ENCODE peak calls at places on chromosomes 4 and X, in six cellular contexts. P is SK-N-SH, X is H1, N is K562, K is GM12878, Q is HCT116. V is an unnamed sample.

GRCh38 chrX:44344194-44344593 is 722 bp upstream of the EFHC2 start:
- DNase-seq in P (no peak), X (no peak), N (peak; percentile 62), K (no peak), Q (no peak), V (peak; percentile 58)

GRCh38 chr4:123408471-123409084 is 12.0 kb downstream of the SPRY1 start:
- DNase-seq in P (no peak), X (no peak), N (no peak), K (no peak), Q (no peak), V (no peak)

GRCh38 chrX:28127662-28128061 is 146.4 kb upstream of the DCAF8L1 start:
- DNase-seq in P (no peak), X (no peak), N (no peak), K (no peak), Q (no peak), V (no peak)

GRCh38 chrX:45422216-45422925 is 221.7 kb upstream of the DIPK2B start:
- DNase-seq in P (no peak), X (no peak), N (no peak), K (no peak), Q (no peak), V (no peak)

GRCh38 chr4:121771869-121772268 is 6.9 kb upstream of the SMIM43 start:
- DNase-seq in P (no peak), X (no peak), N (no peak), K (no peak), Q (no peak), V (no peak)

GRCh38 chr4:183961772-183962171 is 56.7 kb downstream of the STOX2 start:
- DNase-seq in P (no peak), X (no peak), N (no peak), K (no peak), Q (no peak), V (no peak)

GRCh38 chr4:180827193-180827592 is 1416.0 kb upstream of the TENM3 start:
- DNase-seq in P (no peak), X (no peak), N (no peak), K (no peak), Q (no peak), V (peak; percentile 16)

GRCh38 chrX:150456466-150456865 is 93.3 kb downstream of the MAMLD1 start:
- DNase-seq in P (no peak), X (no peak), N (peak; percentile 36), K (no peak), Q (no peak), V (no peak)

GRCh38 chr4:166169111-166169510 is 296.1 kb downstream of the TLL1 start:
- DNase-seq in P (no peak), X (no peak), N (no peak), K (no peak), Q (peak; percentile 7), V (peak; percentile 2)

GRCh38 chr4:117137143-117137542 is 51.8 kb upstream of the TRAM1L1 start:
- DNase-seq in P (no peak), X (no peak), N (no peak), K (no peak), Q (peak; percentile 50), V (no peak)

GRCh38 chr4:45453258-45453841 is 670.5 kb downstream of the GABRG1 start:
- DNase-seq in P (peak; percentile 46), X (no peak), N (no peak), K (no peak), Q (no peak), V (peak; percentile 22)

GRCh38 chr4:139278450-139278849 is 1.6 kb downstream of the MGARP start:
- DNase-seq in P (no peak), X (no peak), N (no peak), K (no peak), Q (no peak), V (no peak)

GRCh38 chr4:164571593-164572385 is 182.1 kb upstream of the SMIM31 start:
- DNase-seq in P (no peak), X (peak; percentile 19), N (no peak), K (no peak), Q (no peak), V (no peak)

GRCh38 chr4:152357206-152357605 is 178.7 kb downstream of the FBXW7 start:
- DNase-seq in P (no peak), X (no peak), N (no peak), K (no peak), Q (no peak), V (no peak)

GRCh38 chrX:52870041-52870440 is 2.2 kb upstream of the XAGE3 start:
- DNase-seq in P (no peak), X (no peak), N (no peak), K (no peak), Q (no peak), V (no peak)

GRCh38 chr4:15414601-15415091 is 13.2 kb upstream of the C1QTNF7 start:
- DNase-seq in P (no peak), X (no peak), N (no peak), K (no peak), Q (no peak), V (no peak)

GRCh38 chr4:15936495-15936894 is 2.0 kb downstream of the FGFBP1 start:
- DNase-seq in P (no peak), X (no peak), N (no peak), K (no peak), Q (no peak), V (no peak)

GRCh38 chr4:113809313-113809712 is 47.8 kb upstream of the CAMK2D start:
- DNase-seq in P (no peak), X (no peak), N (no peak), K (no peak), Q (no peak), V (no peak)

GRCh38 chr4:54496412-54496811 is 161.3 kb upstream of the KIT start:
- DNase-seq in P (no peak), X (no peak), N (no peak), K (no peak), Q (no peak), V (no peak)

GRCh38 chr4:82630079-82630478 is 68.3 kb upstream of the TMEM150C start:
- DNase-seq in P (no peak), X (no peak), N (no peak), K (no peak), Q (no peak), V (no peak)

GRCh38 chrX:24355095-24355494 is 5.3 kb upstream of the SUPT20HL1 start:
- DNase-seq in P (no peak), X (no peak), N (no peak), K (no peak), Q (no peak), V (no peak)

GRCh38 chr4:16464651-16465050 is 238.4 kb upstream of the TAPT1 start:
- DNase-seq in P (no peak), X (no peak), N (no peak), K (no peak), Q (no peak), V (no peak)

GRCh38 chr4:20359692-20360091 is 108.0 kb downstream of the SLIT2 start:
- DNase-seq in P (no peak), X (no peak), N (no peak), K (no peak), Q (no peak), V (no peak)

GRCh38 chrX:136643243-136643642 is 4.7 kb upstream of the CD40LG start:
- DNase-seq in P (no peak), X (no peak), N (no peak), K (no peak), Q (no peak), V (no peak)

GRCh38 chr4:101163936-101164335 is 183.4 kb downstream of the PPP3CA start:
- DNase-seq in P (no peak), X (no peak), N (no peak), K (no peak), Q (peak; percentile 86), V (no peak)

GRCh38 chr4:28555851-28556250 is 1695.2 kb downstream of the STIM2 start:
- DNase-seq in P (no peak), X (no peak), N (no peak), K (no peak), Q (no peak), V (no peak)

GRCh38 chr4:95077864-95078263 is 320.1 kb downstream of the BMPR1B start:
- DNase-seq in P (no peak), X (no peak), N (no peak), K (no peak), Q (no peak), V (no peak)

GRCh38 chrX:31209005-31209612 is 137.3 kb upstream of the FTHL17 start:
- DNase-seq in P (no peak), X (no peak), N (no peak), K (no peak), Q (no peak), V (no peak)

GRCh38 chr4:158018090-158018808 is 154.6 kb downstream of the GASK1B start:
- DNase-seq in P (no peak), X (no peak), N (no peak), K (no peak), Q (no peak), V (no peak)
- TF ChIP-seq JUND in P (peak; percentile 22), X (no peak), N (no peak), K (no peak), Q (no peak), V (no peak)

GRCh38 chr4:76867377-76867776 is 30.6 kb downstream of the SOWAHB start:
- DNase-seq in P (no peak), X (no peak), N (no peak), K (no peak), Q (no peak), V (no peak)

GRCh38 chr4:76866641-76867040 is 31.3 kb downstream of the SOWAHB start:
- DNase-seq in P (no peak), X (no peak), N (no peak), K (no peak), Q (no peak), V (no peak)

GRCh38 chr4:76872556-76872955 is 25.4 kb downstream of the SOWAHB start:
- DNase-seq in P (no peak), X (no peak), N (no peak), K (no peak), Q (no peak), V (no peak)

GRCh38 chr4:76867880-76868655 is 29.9 kb downstream of the SOWAHB start:
- DNase-seq in P (no peak), X (no peak), N (no peak), K (no peak), Q (no peak), V (no peak)
- TF ChIP-seq JUND in P (no peak), X (no peak), N (no peak), K (no peak), Q (no peak), V (no peak)

GRCh38 chrX:12994321-12994720 is 19.4 kb downstream of the TMSB4X start:
- DNase-seq in P (no peak), X (no peak), N (no peak), K (no peak), Q (no peak), V (no peak)
- TF ChIP-seq JUND in P (no peak), X (no peak), N (no peak), K (no peak), Q (no peak), V (no peak)

GRCh38 chr4:8265171-8265929 is 4.2 kb upstream of the HTRA3 start:
- DNase-seq in P (no peak), X (no peak), N (no peak), K (no peak), Q (no peak), V (no peak)

GRCh38 chr4:8268211-8268610 is 1.3 kb upstream of the HTRA3 start:
- DNase-seq in P (no peak), X (no peak), N (no peak), K (no peak), Q (no peak), V (no peak)

GRCh38 chr4:8266088-8266487 is 3.5 kb upstream of the HTRA3 start:
- DNase-seq in P (no peak), X (no peak), N (no peak), K (no peak), Q (no peak), V (no peak)

GRCh38 chr4:8266508-8266907 is 3.0 kb upstream of the HTRA3 start:
- DNase-seq in P (no peak), X (no peak), N (peak; percentile 24), K (no peak), Q (no peak), V (no peak)

GRCh38 chr4:8267077-8267476 is 2.5 kb upstream of the HTRA3 start:
- DNase-seq in P (peak; percentile 73), X (peak; percentile 54), N (peak; percentile 81), K (no peak), Q (peak; percentile 35), V (peak; percentile 59)
- TF ChIP-seq JUND in P (no peak), X (no peak), N (no peak), K (no peak), Q (no peak), V (no peak)